ENCODE peak calls at places on chromosome 16, in nine cellular contexts. T is left ventricle myocardium inferior, C is heart right ventricle, M is right atrium auricular region, G is IMR-90, A is lower lobe of right lung, Z is astrocyte, U is WERI-Rb-1, L is suprapubic skin. K is an unnamed sample. For H3K36me3, the result is how much of the 10 kb centered on the place peaks cover.

GRCh38 chr16:12815361-12815760 is 11.7 kb upstream of the CPPED1 start:
- DNase-seq in T (no peak), C (no peak), M (no peak), G (no peak), A (no peak), Z (no peak), U (no peak), L (no peak), K (no peak)

GRCh38 chr16:57601801-57602478 is 26.5 kb upstream of the ADGRG1 start:
- DNase-seq in T (no peak), C (no peak), M (no peak), G (no peak), A (no peak), Z (peak), U (no peak), L (peak), K (peak)

GRCh38 chr16:14296663-14297062 is 225.5 kb downstream of the MRTFB start:
- DNase-seq in T (no peak), C (no peak), M (no peak), G (no peak), A (no peak), Z (no peak), U (no peak), L (no peak), K (no peak)

GRCh38 chr16:69424053-69424934 is at the start of gene CYB5B:
- DNase-seq in T (peak), C (peak), M (peak), G (peak), A (peak), Z (peak), U (peak), L (peak), K (peak)

GRCh38 chr16:59192551-59193199 is 458.6 kb upstream of the GOT2 start:
- DNase-seq in T (no peak), C (peak), M (no peak), G (peak), A (no peak), Z (peak), U (peak), L (no peak), K (peak)

GRCh38 chr16:58264961-58265479 is 29.8 kb downstream of the PRSS54 start:
- DNase-seq in T (no peak), C (no peak), M (no peak), G (peak), A (no peak), Z (peak), U (no peak), L (no peak), K (no peak)

GRCh38 chr16:53915452-53916160 is 211.7 kb downstream of the FTO start:
- DNase-seq in T (no peak), C (no peak), M (no peak), G (no peak), A (no peak), Z (peak), U (no peak), L (no peak), K (no peak)

GRCh38 chr16:56980792-56981724 is 8.3 kb upstream of the NLRC5 start:
- DNase-seq in T (no peak), C (no peak), M (no peak), G (no peak), A (no peak), Z (no peak), U (no peak), L (no peak), K (no peak)

GRCh38 chr16:80023865-80024264 is 423.3 kb upstream of the MAF start:
- DNase-seq in T (no peak), C (no peak), M (no peak), G (peak), A (no peak), Z (no peak), U (no peak), L (no peak), K (no peak)

GRCh38 chr16:57863434-57864160 is 61.3 kb upstream of the KIFC3 start:
- DNase-seq in T (peak), C (peak), M (peak), G (peak), A (peak), Z (peak), U (peak), L (peak), K (peak)

GRCh38 chr16:67782567-67783352 is 23.6 kb downstream of the RANBP10 start:
- DNase-seq in T (no peak), C (no peak), M (no peak), G (no peak), A (peak), Z (no peak), U (peak), L (no peak), K (no peak)

GRCh38 chr16:67780847-67781547 is 25.4 kb downstream of the RANBP10 start:
- DNase-seq in T (no peak), C (no peak), M (no peak), G (no peak), A (no peak), Z (no peak), U (no peak), L (no peak), K (no peak)

GRCh38 chr16:67786491-67786890 is 19.9 kb downstream of the RANBP10 start:
- DNase-seq in T (no peak), C (no peak), M (no peak), G (no peak), A (no peak), Z (no peak), U (no peak), L (no peak), K (no peak)

GRCh38 chr16:67781548-67781921 is 24.8 kb downstream of the RANBP10 start:
- DNase-seq in T (no peak), C (no peak), M (no peak), G (no peak), A (no peak), Z (no peak), U (no peak), L (no peak), K (no peak)

GRCh38 chr16:67783353-67783725 is 23.0 kb downstream of the RANBP10 start:
- DNase-seq in T (no peak), C (no peak), M (no peak), G (no peak), A (no peak), Z (no peak), U (no peak), L (no peak), K (no peak)
- TF ChIP-seq CTCF in T (no peak), C (no peak), M (no peak), G (no peak), A (no peak), Z (no peak), U (no peak), L (no peak), K (no peak)

DNA sequence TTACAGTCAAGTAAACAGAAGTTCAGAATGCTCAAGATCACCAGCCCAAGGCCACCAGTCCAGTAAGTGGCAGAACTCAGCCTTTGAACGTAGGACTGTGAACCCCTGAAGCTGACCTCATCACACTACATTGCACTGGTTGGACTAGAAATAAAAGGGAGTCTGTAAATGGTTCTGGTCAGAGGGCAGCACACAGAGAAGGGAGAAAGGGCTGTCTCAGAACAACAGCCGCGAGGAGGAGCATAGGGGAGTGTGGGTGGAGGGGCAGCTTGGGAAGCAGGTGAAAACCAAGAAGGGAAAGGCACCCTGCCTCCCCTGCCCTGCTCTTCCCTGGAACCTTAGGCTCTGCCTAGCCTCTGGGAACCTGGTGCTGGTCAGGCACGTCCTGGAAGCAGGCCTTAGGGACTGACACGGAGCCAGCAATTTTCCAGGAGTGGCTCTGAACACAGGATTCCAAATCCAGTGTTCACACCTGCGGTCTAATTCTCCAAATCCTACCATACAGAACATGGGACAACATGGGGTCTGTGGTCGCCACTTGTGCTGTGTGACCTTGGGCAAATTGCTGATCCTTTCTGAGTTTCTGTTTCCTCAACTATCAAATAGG is 7.0 kb downstream of the PDILT start:
- DNase-seq in T (no peak), C (no peak), M (no peak), G (no peak), A (no peak), Z (no peak), U (no peak), L (no peak), K (no peak)
- H3K27ac ChIP-seq in T (no peak), C (no peak), M (no peak), G (no peak), A (no peak), Z (no peak), U (no peak), L (no peak), K (no peak)

DNA sequence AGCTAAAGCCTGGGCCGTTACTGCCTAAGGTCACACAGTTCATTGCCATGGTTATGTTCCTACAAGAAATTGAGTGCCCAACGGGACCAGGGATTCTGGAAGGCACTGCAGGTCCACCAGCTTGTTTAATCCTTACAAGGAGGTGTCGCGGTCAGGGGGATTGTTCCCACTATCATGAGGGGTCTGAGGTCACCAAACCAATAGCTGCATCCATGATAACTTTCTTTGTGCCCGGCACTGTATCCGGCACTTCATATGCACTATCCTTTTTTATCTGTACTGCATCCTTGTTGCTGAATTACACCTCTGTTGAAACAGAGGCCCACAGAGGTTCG is 82.2 kb upstream of the PLCG2 start:
- DNase-seq in T (no peak), C (no peak), M (no peak), G (no peak), A (no peak), Z (no peak), U (no peak), L (peak), K (no peak)
- H3K36me3 ChIP-seq in T (under half), C (under half), M (under half), G (under half), A (half or more), Z (under half), U (under half), L (half or more), K (half or more)

DNA sequence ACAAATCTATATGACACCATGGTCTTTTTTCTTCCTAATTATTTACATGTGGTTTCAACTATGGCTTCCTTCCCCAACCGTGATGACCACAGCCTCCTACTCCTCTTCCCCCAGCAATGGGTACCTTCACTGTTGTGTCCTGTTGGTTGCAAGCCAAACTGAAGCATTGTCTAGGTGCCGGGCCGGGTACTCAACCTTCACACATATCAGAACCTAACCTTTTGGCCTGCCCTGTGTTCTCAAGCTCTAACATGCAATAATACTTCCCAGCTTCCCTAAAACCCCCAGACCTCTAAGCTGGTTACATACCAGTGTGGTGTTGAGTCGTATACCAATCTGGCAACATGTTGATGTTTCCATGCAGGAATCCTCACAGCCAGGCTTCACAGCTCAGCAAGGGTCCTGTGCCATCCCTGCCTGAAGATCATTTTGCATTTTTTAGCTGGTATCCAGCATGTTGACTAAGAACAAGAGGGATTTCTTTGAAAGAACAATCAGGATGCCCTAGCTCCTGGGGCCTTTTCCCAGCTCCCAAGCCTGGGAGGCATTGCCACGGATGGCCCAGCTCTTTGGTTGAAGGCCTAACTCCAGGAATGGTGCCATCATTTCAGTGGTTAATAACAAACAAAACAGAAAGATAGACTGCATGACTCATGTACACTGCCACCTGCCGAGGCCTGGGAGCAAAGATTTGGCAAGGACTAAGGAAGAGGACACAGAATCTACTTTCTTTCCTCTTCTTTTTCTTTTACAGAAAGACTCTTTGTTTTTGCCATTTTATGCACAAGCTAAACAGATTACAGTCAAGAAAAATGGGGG is 373.7 kb upstream of the SALL1 start:
- DNase-seq in T (no peak), C (no peak), M (no peak), G (peak), A (no peak), Z (peak), U (no peak), L (no peak), K (no peak)
- TF ChIP-seq CTCF in T (no peak), C (no peak), M (no peak), G (peak), A (no peak), Z (peak), U (no peak), L (no peak), K (no peak)

GRCh38 chr16:84728853-84729424 is 29.1 kb downstream of the USP10 start:
- DNase-seq in T (no peak), C (no peak), M (no peak), G (no peak), A (no peak), Z (no peak), U (no peak), L (no peak), K (no peak)
- H3K27ac ChIP-seq in T (no peak), C (no peak), M (no peak), G (peak), A (no peak), Z (no peak), U (no peak), L (no peak), K (no peak)

GRCh38 chr16:67943256-67943618 is 683 bp downstream of the LCAT start:
- DNase-seq in T (no peak), C (no peak), M (no peak), G (no peak), A (no peak), Z (no peak), U (no peak), L (no peak), K (no peak)

GRCh38 chr16:67943619-67944503 is at the start of gene LCAT:
- DNase-seq in T (peak), C (peak), M (peak), G (no peak), A (no peak), Z (no peak), U (no peak), L (no peak), K (no peak)

GRCh38 chr16:67942200-67942509 is 1.8 kb downstream of the LCAT start:
- DNase-seq in T (no peak), C (no peak), M (no peak), G (peak), A (no peak), Z (no peak), U (peak), L (no peak), K (peak)

GRCh38 chr16:67941469-67942199 is 2.3 kb downstream of the LCAT start:
- DNase-seq in T (no peak), C (no peak), M (no peak), G (no peak), A (no peak), Z (no peak), U (no peak), L (no peak), K (no peak)

DNA sequence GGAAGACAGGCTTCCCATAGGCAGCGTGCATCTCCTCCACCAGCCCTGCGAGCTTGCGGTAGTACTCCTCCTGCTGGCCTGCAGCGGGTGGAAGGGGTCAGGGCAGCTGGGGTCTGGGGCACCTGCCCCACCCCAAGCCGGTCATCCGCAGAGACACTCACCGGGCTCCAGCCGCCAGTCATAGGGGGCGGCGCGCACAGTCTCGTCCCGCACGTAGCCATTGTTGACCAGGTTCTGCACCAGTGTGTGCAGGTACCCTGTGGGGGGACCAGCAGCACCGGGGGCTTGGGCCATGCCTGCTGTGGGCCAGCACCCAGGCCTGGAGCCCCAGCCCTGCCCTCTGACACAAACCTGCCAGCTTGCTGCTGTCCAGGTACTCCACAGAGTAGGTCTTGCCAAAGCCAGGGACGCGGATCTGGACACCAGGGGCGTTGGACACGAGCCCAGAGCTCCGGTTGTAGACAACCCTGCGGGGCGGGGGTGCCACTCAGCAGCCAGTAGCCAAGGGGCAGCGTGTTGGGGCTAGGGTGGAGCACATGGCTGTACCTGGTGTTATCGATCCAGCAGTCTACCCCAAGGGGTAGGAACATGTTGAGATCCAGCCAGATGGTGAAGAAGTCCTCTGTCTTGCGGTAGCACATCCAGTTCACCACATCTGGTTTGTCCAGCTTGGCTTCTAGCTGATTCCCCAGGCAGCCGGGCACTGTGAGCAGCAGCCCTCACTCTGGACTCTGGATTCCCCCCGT is 1.2 kb downstream of the LCAT start:
- DNase-seq in T (no peak), C (no peak), M (no peak), G (no peak), A (no peak), Z (no peak), U (no peak), L (no peak), K (no peak)
- H3K36me3 ChIP-seq in T (half or more), C (under half), M (half or more), G (half or more), A (half or more), Z (half or more), U (under half), L (half or more), K (under half)

DNA sequence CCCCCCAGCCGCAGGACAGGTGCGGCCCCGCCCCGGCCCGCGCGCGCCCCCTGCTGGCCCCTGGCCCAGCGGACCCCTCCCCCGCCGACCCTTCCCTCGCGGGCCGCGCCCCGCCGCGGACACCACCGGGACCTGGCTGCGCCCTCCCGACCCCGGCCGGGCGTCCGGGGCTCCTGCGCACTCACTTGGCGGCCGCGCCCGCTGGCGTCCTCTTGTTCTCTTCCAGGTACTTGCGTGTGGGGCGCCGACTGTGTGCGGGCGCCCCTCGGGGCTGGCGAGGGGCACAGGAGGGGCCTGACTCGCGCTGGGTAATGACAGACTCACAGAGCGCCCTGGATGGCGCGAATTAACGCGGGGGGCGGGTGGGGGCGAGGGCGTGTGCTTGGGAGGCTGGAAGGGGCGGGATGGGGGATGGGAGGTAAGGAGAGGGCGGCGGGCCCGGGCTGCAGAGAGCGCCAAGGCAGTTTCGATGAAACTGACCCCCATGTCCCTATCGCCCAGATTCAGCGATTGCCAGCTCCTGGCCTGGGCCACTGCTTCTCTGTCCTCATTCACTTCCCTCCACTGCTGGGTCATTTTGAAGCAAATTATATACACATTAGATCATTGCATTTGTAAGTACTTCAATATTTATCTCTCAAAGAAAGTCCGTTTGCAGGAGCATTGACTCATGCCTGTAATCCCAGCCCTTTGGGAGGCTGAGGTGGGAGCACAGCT is 445 bp upstream of the DBNDD1 start:
- DNase-seq in T (no peak), C (no peak), M (no peak), G (peak), A (peak), Z (peak), U (no peak), L (no peak), K (peak)
- TF ChIP-seq CTCF in T (peak), C (peak), M (peak), G (peak), A (no peak), Z (no peak), U (no peak), L (peak), K (peak)

GRCh38 chr16:81652798-81653505 is 126.1 kb upstream of the PLCG2 start:
- DNase-seq in T (no peak), C (no peak), M (no peak), G (no peak), A (no peak), Z (no peak), U (no peak), L (no peak), K (peak)

GRCh38 chr16:81650281-81650680 is 128.8 kb upstream of the PLCG2 start:
- DNase-seq in T (no peak), C (no peak), M (no peak), G (no peak), A (no peak), Z (no peak), U (no peak), L (no peak), K (no peak)

GRCh38 chr16:81650982-81651562 is 128.0 kb upstream of the PLCG2 start:
- DNase-seq in T (peak), C (peak), M (peak), G (no peak), A (peak), Z (peak), U (no peak), L (no peak), K (peak)

GRCh38 chr16:81654346-81654745 is 124.7 kb upstream of the PLCG2 start:
- DNase-seq in T (no peak), C (no peak), M (no peak), G (peak), A (no peak), Z (no peak), U (no peak), L (no peak), K (no peak)

GRCh38 chr16:81651758-81652718 is 127.1 kb upstream of the PLCG2 start:
- DNase-seq in T (no peak), C (no peak), M (no peak), G (no peak), A (no peak), Z (peak), U (no peak), L (no peak), K (no peak)
- H3K27ac ChIP-seq in T (peak), C (peak), M (no peak), G (peak), A (peak), Z (no peak), U (no peak), L (peak), K (peak)

GRCh38 chr16:1790611-1791255 is 2.8 kb downstream of the IGFALS start:
- DNase-seq in T (no peak), C (no peak), M (no peak), G (no peak), A (no peak), Z (no peak), U (no peak), L (no peak), K (peak)

GRCh38 chr16:1791943-1792812 is 1.3 kb downstream of the IGFALS start:
- DNase-seq in T (no peak), C (no peak), M (no peak), G (no peak), A (peak), Z (no peak), U (no peak), L (peak), K (peak)

GRCh38 chr16:1792836-1793577 is 498 bp downstream of the IGFALS start:
- DNase-seq in T (no peak), C (peak), M (no peak), G (no peak), A (peak), Z (no peak), U (no peak), L (no peak), K (peak)

GRCh38 chr16:1790261-1790610 is 3.3 kb downstream of the IGFALS start:
- DNase-seq in T (no peak), C (no peak), M (no peak), G (no peak), A (no peak), Z (no peak), U (no peak), L (no peak), K (no peak)

GRCh38 chr16:1791256-1791942 is 2.1 kb downstream of the IGFALS start:
- DNase-seq in T (no peak), C (no peak), M (no peak), G (no peak), A (peak), Z (no peak), U (no peak), L (no peak), K (peak)
- H3K36me3 ChIP-seq in T (under half), C (under half), M (under half), G (under half), A (under half), Z (under half), U (under half), L (half or more), K (under half)

GRCh38 chr16:83826146-83826913 is 18.6 kb downstream of the HSBP1 start:
- DNase-seq in T (peak), C (peak), M (peak), G (peak), A (peak), Z (peak), U (peak), L (peak), K (peak)
- TF ChIP-seq CTCF in T (peak), C (peak), M (peak), G (peak), A (peak), Z (peak), U (peak), L (peak), K (peak)

K was measured in endodermal cell.